ENCODE peak calls at places on chromosomes 13 and 19, in five cellular contexts. One of them, this sample, is unnamed.

GRCh38 chr19:52114691-52115090 is 19.1 kb upstream of the ZNF841 start:
- DNase-seq in activated T-cell treated with anti-CD3 and anti-CD28 coated beads for 1 hour: no peak
- DNase-seq in GM23338: no peak
- DNase-seq in hippocampal formation: no peak
- DNase-seq in SW480: no peak
- DNase-seq in this sample: no peak

GRCh38 chr19:10680545-10681135 is 20.6 kb upstream of the QTRT1 start:
- DNase-seq in GM23338: no peak
- DNase-seq in activated T-cell treated with anti-CD3 and anti-CD28 coated beads for 1 hour: no peak
- DNase-seq in SW480: no peak
- DNase-seq in hippocampal formation: no peak
- DNase-seq in this sample: no peak

GRCh38 chr19:1019980-1020867 is 699 bp downstream of the TMEM259 start:
- DNase-seq in SW480: no peak
- DNase-seq in activated T-cell treated with anti-CD3 and anti-CD28 coated beads for 1 hour: no peak
- DNase-seq in hippocampal formation: no peak
- DNase-seq in GM23338: peak
- DNase-seq in this sample: peak

GRCh38 chr13:110913322-110913721 is 1.5 kb downstream of the ANKRD10 start:
- DNase-seq in activated T-cell treated with anti-CD3 and anti-CD28 coated beads for 1 hour: no peak
- DNase-seq in GM23338: no peak
- DNase-seq in hippocampal formation: no peak
- DNase-seq in SW480: peak
- DNase-seq in this sample: no peak

GRCh38 chr19:13849991-13850909 is 26.7 kb upstream of the NANOS3 start:
- DNase-seq in GM23338: peak
- DNase-seq in SW480: peak
- DNase-seq in activated T-cell treated with anti-CD3 and anti-CD28 coated beads for 1 hour: no peak
- DNase-seq in hippocampal formation: peak
- DNase-seq in this sample: peak

GRCh38 chr13:23724196-23724970 is 154.2 kb downstream of the TNFRSF19 start:
- DNase-seq in hippocampal formation: no peak
- DNase-seq in GM23338: peak
- DNase-seq in SW480: no peak
- DNase-seq in activated T-cell treated with anti-CD3 and anti-CD28 coated beads for 1 hour: no peak
- DNase-seq in this sample: no peak

GRCh38 chr13:28273919-28274318 is 135.6 kb downstream of the PAN3 start:
- DNase-seq in hippocampal formation: no peak
- DNase-seq in activated T-cell treated with anti-CD3 and anti-CD28 coated beads for 1 hour: no peak
- DNase-seq in SW480: no peak
- DNase-seq in GM23338: peak
- DNase-seq in this sample: peak

GRCh38 chr13:100563779-100564178 is 24.8 kb downstream of the GGACT start:
- DNase-seq in hippocampal formation: no peak
- DNase-seq in activated T-cell treated with anti-CD3 and anti-CD28 coated beads for 1 hour: no peak
- DNase-seq in SW480: no peak
- DNase-seq in GM23338: no peak
- DNase-seq in this sample: no peak

GRCh38 chr19:51460164-51460992 is 2.1 kb upstream of the SIGLEC8 start:
- DNase-seq in hippocampal formation: no peak
- DNase-seq in SW480: no peak
- DNase-seq in activated T-cell treated with anti-CD3 and anti-CD28 coated beads for 1 hour: no peak
- DNase-seq in GM23338: peak
- DNase-seq in this sample: peak

GRCh38 chr13:100542546-100543156 is 45.9 kb downstream of the GGACT start:
- DNase-seq in SW480: peak
- DNase-seq in hippocampal formation: no peak
- DNase-seq in activated T-cell treated with anti-CD3 and anti-CD28 coated beads for 1 hour: no peak
- DNase-seq in GM23338: peak
- DNase-seq in this sample: peak

GRCh38 chr13:71864094-71864980 is 2.7 kb downstream of the DACH1 start:
- DNase-seq in activated T-cell treated with anti-CD3 and anti-CD28 coated beads for 1 hour: no peak
- DNase-seq in hippocampal formation: no peak
- DNase-seq in SW480: peak
- DNase-seq in GM23338: peak
- DNase-seq in this sample: no peak

GRCh38 chr13:109743706-109744453 is 42.5 kb downstream of the IRS2 start:
- DNase-seq in GM23338: no peak
- DNase-seq in hippocampal formation: no peak
- DNase-seq in SW480: peak
- DNase-seq in activated T-cell treated with anti-CD3 and anti-CD28 coated beads for 1 hour: no peak
- DNase-seq in this sample: peak

GRCh38 chr13:51221674-51222509 is at the start of gene FAM124A:
- DNase-seq in activated T-cell treated with anti-CD3 and anti-CD28 coated beads for 1 hour: peak
- DNase-seq in hippocampal formation: no peak
- DNase-seq in SW480: peak
- DNase-seq in GM23338: peak
- DNase-seq in this sample: peak

GRCh38 chr19:52170863-52171320 is 529 bp downstream of the ZNF836 start:
- DNase-seq in activated T-cell treated with anti-CD3 and anti-CD28 coated beads for 1 hour: no peak
- DNase-seq in SW480: no peak
- DNase-seq in hippocampal formation: no peak
- DNase-seq in GM23338: peak
- DNase-seq in this sample: peak

GRCh38 chr19:37654118-37654517 is 1.1 kb downstream of the ZFP30 start:
- DNase-seq in SW480: no peak
- DNase-seq in activated T-cell treated with anti-CD3 and anti-CD28 coated beads for 1 hour: no peak
- DNase-seq in GM23338: no peak
- DNase-seq in hippocampal formation: no peak
- DNase-seq in this sample: no peak

This sample was measured in lung microvascular endothelial cell.